ENCODE peak calls at places on chromosomes 1 and 21, in five cellular contexts. Z is transverse colon, P is sigmoid colon, C is hepatocyte, U is breast epithelium. K is an unnamed sample.

GRCh38 chr21:23968722-23969647 is 1638.3 kb downstream of the MRPL39 start:
- DNase-seq in Z (peak; percentile 45), P (no peak), C (peak; percentile 25), U (no peak), K (peak; percentile 75)

GRCh38 chr21:45818276-45818903 is 163.2 kb upstream of the COL6A1 start:
- DNase-seq in U (peak; percentile 24), P (peak; percentile 55), Z (no peak), C (peak; percentile 11), K (no peak)

GRCh38 chr1:77796695-77797405 is 17.4 kb downstream of the MIGA1 start:
- DNase-seq in C (no peak), U (no peak), Z (no peak), P (no peak), K (no peak)

GRCh38 chr1:27044613-27045091 is 32.0 kb upstream of the TENT5B start:
- DNase-seq in P (peak; percentile 93), C (peak; percentile 92), Z (peak; percentile 91), U (peak; percentile 92), K (peak; percentile 81)

GRCh38 chr1:119544165-119544762 is 37.3 kb downstream of the HSD3B1 start:
- DNase-seq in P (no peak), Z (peak; percentile 13), C (no peak), U (no peak), K (no peak)

GRCh38 chr21:22351076-22351475 is 1352.9 kb downstream of the NCAM2 start:
- DNase-seq in C (no peak), U (no peak), Z (no peak), P (no peak), K (no peak)

GRCh38 chr21:45868488-45868887 is 113.1 kb upstream of the COL6A1 start:
- DNase-seq in U (peak; percentile 25), Z (no peak), C (no peak), P (peak; percentile 63), K (no peak)

GRCh38 chr1:185850366-185850765 is 116.2 kb downstream of the HMCN1 start:
- DNase-seq in C (no peak), P (no peak), Z (no peak), U (no peak), K (no peak)

GRCh38 chr1:187491082-187491720 is 662.5 kb downstream of the PLA2G4A start:
- DNase-seq in P (no peak), Z (no peak), U (no peak), C (peak; percentile 40), K (no peak)

GRCh38 chr21:37796011-37796410 is 120.2 kb downstream of the KCNJ6 start:
- DNase-seq in U (no peak), C (no peak), P (no peak), Z (no peak), K (no peak)

GRCh38 chr1:56216173-56216572 is 363.2 kb downstream of the PLPP3 start:
- DNase-seq in Z (no peak), P (no peak), C (no peak), U (no peak), K (no peak)

GRCh38 chr1:5597991-5598823 is 394.0 kb downstream of the NPHP4 start:
- DNase-seq in P (no peak), C (peak; percentile 56), Z (no peak), U (no peak), K (no peak)

GRCh38 chr1:165114022-165114888 is 242.3 kb downstream of the LMX1A start:
- DNase-seq in Z (peak; percentile 24), U (no peak), C (peak; percentile 78), P (no peak), K (no peak)

GRCh38 chr1:10651793-10652192 is 144.7 kb downstream of the CASZ1 start:
- DNase-seq in P (no peak), Z (no peak), C (no peak), U (no peak), K (no peak)

GRCh38 chr1:28898267-28898955 is 16.0 kb upstream of the EPB41 start:
- DNase-seq in C (no peak), Z (no peak), P (no peak), U (no peak), K (no peak)

GRCh38 chr1:55309786-55310516 is 94.8 kb upstream of the USP24 start:
- DNase-seq in Z (no peak), C (no peak), U (no peak), P (no peak), K (no peak)

DNA sequence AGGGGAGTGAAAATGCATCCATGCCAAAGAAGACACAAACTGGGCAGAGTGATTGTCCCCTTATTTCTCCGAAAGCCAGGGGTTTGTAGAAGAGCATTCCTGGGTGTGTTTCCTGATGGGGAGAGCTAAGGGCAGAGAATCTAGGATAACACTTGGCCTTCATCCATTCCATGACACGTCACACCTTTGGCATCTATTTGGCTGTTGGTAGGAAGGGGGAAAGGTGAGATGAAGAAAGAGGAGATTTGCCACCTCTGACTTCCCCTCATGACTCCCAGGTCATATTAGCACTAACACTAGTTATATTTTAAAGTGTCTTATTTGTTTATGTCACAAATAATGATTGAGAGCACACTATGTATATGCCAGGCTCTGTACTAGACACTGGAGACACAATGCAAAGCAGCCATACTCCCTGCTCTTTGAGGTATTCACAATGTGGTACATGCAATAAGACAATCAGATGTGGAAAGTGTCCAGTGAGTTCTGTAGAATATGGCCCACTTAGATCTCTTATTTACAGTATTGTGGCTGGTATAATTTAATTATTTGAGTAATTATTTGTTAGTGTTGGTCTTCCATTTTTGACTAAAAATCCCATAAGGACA is 54.5 kb upstream of the GADD45A start:
- DNase-seq in P (no peak), U (no peak), C (no peak), Z (no peak), K (no peak)
- H3K4me1 ChIP-seq in P (peaks cover 6% of the 10 kb centered on the region), U (no peaks in the 10 kb centered on the region), C (peaks cover 42% of the 10 kb centered on the region), Z (peaks cover 42% of the 10 kb centered on the region), K (no peaks in the 10 kb centered on the region)

DNA sequence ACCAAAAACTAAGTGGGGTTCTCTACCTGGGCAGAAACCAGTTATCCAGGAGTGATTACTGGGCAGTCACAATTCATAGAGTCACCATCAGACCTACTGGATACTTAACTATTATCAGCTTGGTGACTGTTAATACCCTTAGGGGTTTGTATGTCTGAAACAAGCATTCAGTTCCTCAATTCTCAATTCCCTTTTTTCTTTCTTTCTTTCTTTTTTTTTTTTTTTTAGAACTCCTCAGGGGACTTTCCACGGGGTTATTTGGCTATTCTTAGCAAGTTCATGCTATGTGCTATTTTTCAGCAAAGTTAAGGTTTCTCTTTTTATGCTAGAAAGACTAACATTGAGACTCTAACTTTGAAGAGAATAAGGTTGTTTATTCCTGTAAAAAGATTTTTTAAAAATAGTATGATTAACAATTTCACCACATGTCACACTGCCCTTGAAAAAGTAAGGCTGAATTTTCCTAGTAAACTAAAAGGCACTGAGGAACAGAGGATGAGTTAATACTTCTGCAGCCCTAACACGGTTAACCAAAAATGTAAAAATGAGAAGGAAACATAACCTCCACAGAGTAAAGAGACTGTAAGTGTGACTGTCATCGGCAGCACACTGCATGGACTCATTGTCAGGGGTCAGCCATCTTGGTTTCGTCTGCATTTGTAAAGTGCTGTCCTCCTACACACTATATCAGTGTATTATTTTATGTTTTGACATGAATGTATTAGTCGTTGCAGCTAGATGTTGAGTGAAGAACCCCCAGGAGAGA is 310.2 kb downstream of the NTNG1 start:
- DNase-seq in Z (no peak), C (no peak), P (no peak), U (no peak), K (no peak)
- H3K4me1 ChIP-seq in Z (no peaks in the 10 kb centered on the region), C (no peaks in the 10 kb centered on the region), P (no peaks in the 10 kb centered on the region), U (no peaks in the 10 kb centered on the region), K (no peaks in the 10 kb centered on the region)

DNA sequence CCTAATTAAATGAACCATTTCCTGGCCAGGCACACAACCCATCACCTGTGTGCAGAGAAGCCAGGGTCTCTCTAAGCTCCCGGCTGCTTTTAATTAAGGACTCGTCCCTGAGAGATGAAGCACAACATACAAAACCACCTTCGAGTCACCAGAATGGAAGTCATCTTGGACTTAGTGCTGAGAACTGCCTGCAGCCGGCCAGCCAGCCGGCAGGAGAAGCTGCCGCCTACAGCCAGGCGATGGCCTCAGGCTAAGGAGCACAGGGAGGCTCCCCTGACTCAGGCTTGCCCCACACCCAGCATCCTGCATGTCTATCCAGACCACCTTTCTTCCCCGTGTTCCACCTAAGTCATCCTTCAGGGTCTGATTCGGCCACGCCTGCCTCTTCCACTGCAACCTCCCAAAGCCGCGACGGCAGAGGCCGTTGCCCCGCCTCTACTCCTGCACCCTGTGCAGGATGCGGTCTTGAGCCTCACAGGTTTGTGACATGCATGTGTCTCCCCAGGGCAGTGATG is 83.6 kb downstream of the SLC66A1 start:
- DNase-seq in Z (no peak), U (no peak), P (no peak), C (no peak), K (no peak)
- H3K4me1 ChIP-seq in Z (peaks cover 64% of the 10 kb centered on the region), U (peaks cover 4% of the 10 kb centered on the region), P (peaks cover 85% of the 10 kb centered on the region), C (peaks cover 15% of the 10 kb centered on the region), K (peaks cover 31% of the 10 kb centered on the region)

GRCh38 chr1:205934788-205935187 is 8.5 kb downstream of the SLC26A9 start:
- DNase-seq in C (no peak), Z (no peak), U (no peak), P (no peak), K (no peak)
- H3K4me1 ChIP-seq in C (peaks cover 12% of the 10 kb centered on the region), Z (no peaks in the 10 kb centered on the region), U (peaks cover 4% of the 10 kb centered on the region), P (no peaks in the 10 kb centered on the region), K (no peaks in the 10 kb centered on the region)

GRCh38 chr1:208181259-208181816 is 62.8 kb downstream of the PLXNA2 start:
- DNase-seq in P (no peak), C (no peak), U (no peak), Z (no peak), K (no peak)

GRCh38 chr1:208185801-208186201 is 58.4 kb downstream of the PLXNA2 start:
- DNase-seq in U (no peak), Z (no peak), C (no peak), P (no peak), K (no peak)

GRCh38 chr1:208184993-208185703 is 59.0 kb downstream of the PLXNA2 start:
- DNase-seq in Z (no peak), U (no peak), C (no peak), P (no peak), K (no peak)

GRCh38 chr1:208183977-208184901 is 59.9 kb downstream of the PLXNA2 start:
- DNase-seq in U (no peak), C (peak; percentile 85), P (no peak), Z (peak; percentile 78), K (no peak)

GRCh38 chr1:208182880-208183279 is 61.3 kb downstream of the PLXNA2 start:
- DNase-seq in U (no peak), C (no peak), P (no peak), Z (peak; percentile 65), K (no peak)
- H3K4me1 ChIP-seq in U (peaks cover 5% of the 10 kb centered on the region), C (peaks cover 79% of the 10 kb centered on the region), P (peaks cover 65% of the 10 kb centered on the region), Z (peaks cover 87% of the 10 kb centered on the region), K (no peaks in the 10 kb centered on the region)

GRCh38 chr21:25424674-25425073 is 182.6 kb downstream of the MRPL39 start:
- DNase-seq in C (no peak), Z (no peak), P (no peak), U (no peak), K (no peak)

GRCh38 chr21:25424045-25424444 is 183.2 kb downstream of the MRPL39 start:
- DNase-seq in U (no peak), Z (no peak), C (no peak), P (no peak), K (no peak)

GRCh38 chr21:25421327-25422028 is 185.8 kb downstream of the MRPL39 start:
- DNase-seq in P (no peak), C (peak; percentile 59), Z (peak; percentile 36), U (no peak), K (peak; percentile 47)

GRCh38 chr21:25420831-25421230 is 186.4 kb downstream of the MRPL39 start:
- DNase-seq in C (no peak), P (no peak), U (no peak), Z (no peak), K (no peak)

GRCh38 chr21:25422610-25423608 is 184.4 kb downstream of the MRPL39 start:
- DNase-seq in U (no peak), C (no peak), P (no peak), Z (no peak), K (no peak)
- H3K4me1 ChIP-seq in U (no peaks in the 10 kb centered on the region), C (no peaks in the 10 kb centered on the region), P (no peaks in the 10 kb centered on the region), Z (no peaks in the 10 kb centered on the region), K (peaks cover 6% of the 10 kb centered on the region)